ENCODE peak calls at places on chromosomes 6 and 20, in five cellular contexts. Q is tibial artery, C is cardiac fibroblast, U is GM13977, L is omental fat pad. D is an unnamed sample.

GRCh38 chr20:9344080-9344920 is 170.1 kb upstream of the LAMP5 start:
- DNase-seq in L (no peak), C (peak), Q (no peak), U (no peak), D (no peak)

GRCh38 chr6:158907931-158908330 is 88.8 kb upstream of the EZR start:
- DNase-seq in U (no peak), L (no peak), C (no peak), Q (no peak), D (no peak)

GRCh38 chr20:19935842-19936241 is 81.3 kb upstream of the NAA20 start:
- DNase-seq in Q (no peak), L (no peak), C (no peak), U (no peak), D (no peak)

GRCh38 chr20:21435576-21435975 is 38.2 kb upstream of the NKX2-4 start:
- DNase-seq in L (no peak), Q (no peak), U (no peak), C (no peak), D (no peak)

GRCh38 chr20:16025084-16025483 is 548.2 kb downstream of the KIF16B start:
- DNase-seq in L (no peak), U (no peak), C (no peak), Q (no peak), D (no peak)

GRCh38 chr20:19067986-19068385 is 144.5 kb upstream of the SLC24A3 start:
- DNase-seq in L (no peak), C (no peak), U (no peak), Q (no peak), D (no peak)

GRCh38 chr6:150395388-150396009 is 26.7 kb downstream of the IYD start:
- DNase-seq in U (peak), L (no peak), Q (no peak), C (peak), D (peak)

GRCh38 chr20:50721881-50722281 is 9.5 kb upstream of the PARD6B start:
- DNase-seq in C (peak), L (no peak), Q (peak), U (no peak), D (no peak)

GRCh38 chr6:156686429-156686939 is 90.7 kb upstream of the ARID1B start:
- DNase-seq in L (no peak), C (peak), Q (no peak), U (peak), D (peak)

GRCh38 chr20:48329676-48330644 is 497.8 kb downstream of the PREX1 start:
- DNase-seq in L (no peak), C (peak), Q (no peak), U (peak), D (peak)

GRCh38 chr6:111552241-111552744 is 53.4 kb downstream of the TRAF3IP2 start:
- DNase-seq in L (no peak), C (peak), Q (peak), U (no peak), D (no peak)

GRCh38 chr6:153625089-153625488 is 414.0 kb upstream of the OPRM1 start:
- DNase-seq in C (no peak), U (no peak), L (peak), Q (no peak), D (no peak)

GRCh38 chr6:142482973-142483372 is 181.2 kb downstream of the ADGRG6 start:
- DNase-seq in L (no peak), Q (no peak), U (no peak), C (peak), D (no peak)

GRCh38 chr6:16972535-16972934 is 129.3 kb upstream of the STMND1 start:
- DNase-seq in C (no peak), L (no peak), U (no peak), Q (no peak), D (no peak)

GRCh38 chr6:154403803-154404202 is 47.2 kb upstream of the IPCEF1 start:
- DNase-seq in Q (no peak), C (peak), L (no peak), U (no peak), D (no peak)

GRCh38 chr6:156519940-156520339 is 257.2 kb upstream of the ARID1B start:
- DNase-seq in Q (no peak), U (no peak), L (no peak), C (no peak), D (no peak)

GRCh38 chr6:87391334-87391733 is 16.4 kb upstream of the CFAP206 start:
- DNase-seq in C (peak), U (peak), L (no peak), Q (no peak), D (peak)

GRCh38 chr6:127058027-127058426 is 60.4 kb upstream of the RSPO3 start:
- DNase-seq in L (no peak), Q (no peak), C (peak), U (no peak), D (no peak)

GRCh38 chr6:104123227-104123626 is 736.5 kb downstream of the HACE1 start:
- DNase-seq in Q (no peak), C (no peak), L (no peak), U (no peak), D (no peak)

GRCh38 chr20:18639501-18639979 is 51.7 kb downstream of the DTD1 start:
- DNase-seq in C (no peak), U (no peak), Q (no peak), L (no peak), D (no peak)

GRCh38 chr6:7166410-7167293 is 58.9 kb downstream of the RREB1 start:
- DNase-seq in C (peak), Q (no peak), L (no peak), U (no peak), D (no peak)

GRCh38 chr6:36326351-36326995 is 10.2 kb downstream of the BNIP5 start:
- DNase-seq in L (no peak), Q (no peak), C (peak), U (no peak), D (no peak)

GRCh38 chr6:37615564-37616340 is 81.9 kb downstream of the MDGA1 start:
- DNase-seq in C (peak), L (no peak), U (no peak), Q (no peak), D (no peak)

GRCh38 chr20:38839563-38839962 is 34.1 kb downstream of the PPP1R16B start:
- DNase-seq in C (no peak), L (no peak), Q (no peak), U (no peak), D (no peak)

GRCh38 chr6:145886228-145886956 is 71.8 kb upstream of the FBXO30 start:
- DNase-seq in C (peak), L (no peak), U (no peak), Q (no peak), D (no peak)

GRCh38 chr20:37329481-37330165 is 16.3 kb upstream of the SRC start:
- DNase-seq in C (no peak), L (no peak), U (no peak), Q (no peak), D (no peak)

GRCh38 chr20:62691485-62691884 is 17.2 kb upstream of the NTSR1 start:
- DNase-seq in Q (no peak), U (no peak), C (no peak), L (no peak), D (no peak)

GRCh38 chr6:150124235-150124634 is 18.6 kb upstream of the PPP1R14C start:
- DNase-seq in U (no peak), C (no peak), L (no peak), Q (no peak), D (no peak)

GRCh38 chr6:36053878-36054277 is 26.3 kb downstream of the MAPK14 start:
- DNase-seq in L (no peak), U (no peak), C (no peak), Q (no peak), D (no peak)

GRCh38 chr6:43496370-43497128 is 13.6 kb downstream of the LRRC73 start:
- DNase-seq in L (no peak), C (peak), Q (no peak), U (peak), D (peak)

GRCh38 chr6:33905081-33905609 is 101.3 kb upstream of the MLN start:
- DNase-seq in C (no peak), L (no peak), U (no peak), Q (no peak), D (no peak)

GRCh38 chr20:19885981-19886665 is 128.1 kb downstream of the RIN2 start:
- DNase-seq in L (no peak), Q (peak), C (peak), U (no peak), D (no peak)

GRCh38 chr6:127484207-127484858 is 25.1 kb upstream of the KIAA0408 start:
- DNase-seq in Q (no peak), L (no peak), U (peak), C (peak), D (peak)

GRCh38 chr6:7769702-7770101 is 43.8 kb downstream of the BMP6 start:
- DNase-seq in C (peak), Q (no peak), U (no peak), L (no peak), D (no peak)

GRCh38 chr6:157097255-157097936 is 225.9 kb downstream of the TMEM242 start:
- DNase-seq in C (no peak), Q (no peak), U (no peak), L (no peak), D (no peak)

GRCh38 chr6:55960344-55960743 is 85.0 kb upstream of the BMP5 start:
- DNase-seq in Q (no peak), U (no peak), C (no peak), L (no peak), D (no peak)

GRCh38 chr6:90295854-90296345 is 743 bp downstream of the BACH2 start:
- DNase-seq in U (peak), C (peak), L (peak), Q (peak), D (peak)
- TF ChIP-seq CTCF in U (no peak), C (no peak), L (no peak), Q (peak), D (no peak)

GRCh38 chr20:55740076-55740475 is 265.2 kb downstream of the CBLN4 start:
- DNase-seq in L (no peak), C (no peak), U (no peak), Q (no peak), D (no peak)
- TF ChIP-seq CTCF in L (no peak), C (no peak), U (no peak), Q (no peak), D (no peak)

DNA sequence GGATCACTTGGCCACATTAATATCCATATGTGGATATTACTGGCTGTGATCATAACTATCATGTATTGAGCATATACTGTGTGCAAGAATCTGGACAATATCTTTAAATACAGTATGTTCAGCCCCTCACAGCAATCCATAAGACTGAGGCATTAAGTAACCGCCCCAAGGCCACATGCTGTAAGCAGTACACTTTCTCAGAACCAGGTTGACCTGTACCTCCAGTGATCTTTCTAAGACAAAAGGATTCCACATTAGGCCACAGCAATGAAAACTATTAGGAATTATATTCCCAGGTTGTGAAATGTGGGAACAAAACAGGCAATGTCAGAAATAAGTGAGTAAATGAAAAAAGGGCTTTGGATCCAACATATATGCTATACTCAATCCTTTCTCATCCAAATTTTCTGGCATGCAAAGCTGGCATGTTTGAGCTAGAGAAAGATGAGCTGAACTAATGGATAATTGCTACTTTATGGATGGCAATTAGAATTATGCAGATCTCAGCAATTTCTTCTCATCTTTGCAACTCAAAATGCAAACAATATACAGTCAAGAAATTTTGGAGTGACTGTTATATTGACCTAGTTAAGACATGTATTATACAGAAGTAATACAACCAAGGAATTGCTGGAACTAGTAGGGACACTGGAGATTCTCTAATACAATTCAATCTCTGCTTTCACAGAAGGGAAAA is 86.9 kb downstream of the KIF6 start:
- DNase-seq in U (no peak), Q (no peak), L (no peak), C (no peak), D (no peak)
- TF ChIP-seq CTCF in U (no peak), Q (no peak), L (no peak), C (no peak), D (no peak)

DNA sequence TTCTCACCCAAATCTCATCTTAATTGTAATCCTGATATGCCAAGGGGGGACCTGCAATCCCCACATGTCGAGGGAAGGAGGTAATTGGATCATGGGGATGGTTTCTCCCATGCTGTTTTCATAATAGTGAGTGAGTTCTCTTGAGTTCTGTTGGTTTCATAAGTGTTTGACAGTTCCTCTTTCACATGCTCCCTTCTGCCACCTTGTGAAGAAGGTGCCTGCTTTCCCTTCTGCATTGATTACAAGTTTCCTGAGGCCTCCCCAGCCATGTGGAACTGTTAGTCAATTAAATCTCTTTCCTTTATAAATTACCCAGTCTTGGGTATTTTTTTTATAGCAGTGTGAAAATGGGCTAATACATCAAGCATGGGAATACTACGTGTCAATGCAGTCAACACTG is 925.0 kb upstream of the MAN1A1 start:
- DNase-seq in L (no peak), U (no peak), C (no peak), Q (no peak), D (no peak)
- TF ChIP-seq CTCF in L (no peak), U (peak), C (no peak), Q (no peak), D (no peak)

DNA sequence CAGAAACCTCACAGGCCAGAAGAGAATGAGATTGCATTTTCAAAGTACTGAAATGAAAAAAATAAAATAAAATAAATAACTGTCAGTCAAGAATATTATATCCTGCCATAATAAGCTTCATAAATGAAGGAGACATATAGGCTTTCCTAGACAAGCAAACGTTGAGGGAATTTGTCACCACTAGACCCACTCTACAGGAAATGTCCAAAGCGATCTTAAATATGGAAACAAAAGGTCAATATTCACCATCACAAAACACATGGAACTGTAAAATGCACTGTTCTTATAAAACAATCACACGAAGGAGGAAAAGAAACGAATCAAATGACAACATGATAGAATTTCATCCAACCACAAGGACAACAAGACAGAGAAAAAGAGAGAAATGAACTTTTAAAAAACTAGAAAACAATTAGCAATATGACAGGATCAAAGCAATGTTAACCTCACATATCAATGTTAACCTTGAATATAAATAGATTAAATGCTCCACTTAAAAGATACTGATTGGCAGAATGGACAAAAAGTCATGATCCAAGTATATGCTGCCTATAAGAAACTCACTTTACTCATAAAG is 218.7 kb upstream of the TAB2 start:
- DNase-seq in U (no peak), C (no peak), L (no peak), Q (no peak), D (no peak)
- TF ChIP-seq CTCF in U (no peak), C (no peak), L (no peak), Q (no peak), D (no peak)

DNA sequence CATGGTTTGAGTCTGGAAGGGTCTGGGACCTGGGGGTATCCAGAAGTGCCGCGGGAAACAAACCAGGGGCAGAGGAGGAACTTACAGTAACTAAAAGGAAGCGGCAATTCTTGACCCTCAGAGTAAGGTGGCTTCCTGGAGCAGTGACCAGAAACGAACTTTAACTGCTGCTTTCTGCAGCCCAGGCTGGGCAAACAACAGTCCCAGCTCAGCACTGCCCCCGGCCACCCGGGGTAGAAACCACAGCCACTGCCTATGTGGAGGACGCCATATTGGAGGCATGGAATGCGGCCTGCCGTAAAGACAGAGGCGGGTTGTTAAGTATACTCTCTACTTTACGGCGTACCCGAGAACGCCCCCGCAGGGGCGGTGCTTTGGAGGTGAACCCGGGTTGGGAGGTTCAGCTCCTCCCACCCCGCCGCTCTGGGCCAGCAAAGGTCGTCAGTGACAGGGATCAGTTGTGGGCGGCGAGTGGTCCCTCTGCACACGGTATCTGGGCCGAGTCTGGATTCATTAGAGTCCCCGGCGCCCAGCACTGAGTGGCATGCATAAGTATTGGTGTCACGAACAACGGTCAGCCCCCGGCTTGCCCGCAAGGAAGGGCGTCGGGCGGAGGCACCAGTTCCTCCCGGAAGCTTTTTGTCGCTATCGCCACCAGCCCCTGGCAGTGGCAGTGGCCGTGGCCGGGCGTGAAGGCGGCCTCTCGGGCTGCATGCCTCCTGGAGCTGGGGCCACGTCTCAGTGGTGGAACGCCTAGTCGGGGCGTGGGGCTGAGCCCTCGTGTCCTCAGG is at the start of gene PDSS2:
- DNase-seq in U (peak), Q (peak), L (peak), C (peak), D (peak)
- TF ChIP-seq CTCF in U (peak), Q (no peak), L (no peak), C (peak), D (peak)